ENCODE peak calls at places on chromosomes 3 and 15, in seven cellular contexts. D, I, L, E, W, B and X are unnamed samples.

GRCh38 chr3:23676093-23676492 is 129.7 kb upstream of the UBE2E1 start:
- DNase-seq in E (no peak), D (no peak), L (peak; percentile 49), W (no peak), B (no peak), I (no peak), X (no peak)

GRCh38 chr3:154144825-154145465 is 23.8 kb downstream of the ARHGEF26 start:
- DNase-seq in I (no peak), E (no peak), D (no peak), B (no peak), L (no peak), W (no peak), X (no peak)

GRCh38 chr3:127710473-127710941 is 37.8 kb downstream of the ABTB1 start:
- DNase-seq in L (no peak), D (no peak), E (no peak), I (no peak), B (no peak), W (no peak), X (no peak)

GRCh38 chr3:148954981-148955380 is 36.4 kb upstream of the GYG1 start:
- DNase-seq in W (no peak), D (no peak), L (peak; percentile 20), E (no peak), B (no peak), I (no peak), X (no peak)

GRCh38 chr3:143001369-143002082 is at the start of gene U2SURP:
- DNase-seq in B (peak; percentile 99), W (peak; percentile 91), I (peak; percentile 100), L (peak; percentile 99), D (peak; percentile 96), E (peak; percentile 70), X (peak; percentile 98)

GRCh38 chr3:193771736-193772135 is 178.7 kb downstream of the OPA1 start:
- DNase-seq in D (no peak), E (no peak), I (no peak), B (no peak), L (no peak), W (no peak), X (no peak)

GRCh38 chr3:20324664-20325478 is 138.9 kb upstream of the SGO1 start:
- DNase-seq in B (no peak), I (no peak), W (no peak), E (no peak), L (peak; percentile 2), D (no peak), X (no peak)

GRCh38 chr15:77577350-77577749 is 55.4 kb downstream of the LINGO1 start:
- DNase-seq in W (no peak), B (no peak), D (peak; percentile 68), L (no peak), I (no peak), E (no peak), X (no peak)

GRCh38 chr15:20357139-20358065 is 184.2 kb downstream of the GOLGA6L6 start:
- DNase-seq in D (no peak), I (no peak), E (no peak), L (no peak), W (no peak), B (no peak), X (no peak)

GRCh38 chr3:42887084-42887483 is 11.4 kb upstream of the CYP8B1 start:
- DNase-seq in I (no peak), B (no peak), D (no peak), L (no peak), E (no peak), W (no peak), X (no peak)